ENCODE peak calls at places on chromosomes 13 and 19, in eight cellular contexts. J, V, U, H, L, O, K and Q are unnamed samples.

GRCh38 chr13:37406031-37406430 is 192.5 kb downstream of the POSTN start:
- DNase-seq in J (no peak), V (no peak), U (no peak), H (no peak), L (no peak), O (no peak), K (no peak), Q (no peak)

GRCh38 chr19:54325194-54325621 is 12.2 kb upstream of the LILRA5 start:
- DNase-seq in J (peak), V (peak), U (no peak), H (peak), L (peak), O (peak), K (no peak), Q (no peak)

GRCh38 chr13:29936051-29936813 is 85.8 kb upstream of the UBL3 start:
- DNase-seq in J (no peak), V (no peak), U (no peak), H (no peak), L (no peak), O (no peak), K (no peak), Q (no peak)

GRCh38 chr19:15288146-15288963 is 44.0 kb downstream of the BRD4 start:
- DNase-seq in J (no peak), V (no peak), U (no peak), H (no peak), L (no peak), O (no peak), K (no peak), Q (no peak)

GRCh38 chr19:55082023-55082851 is 6.6 kb downstream of the EPS8L1 start:
- DNase-seq in J (no peak), V (peak), U (peak), H (no peak), L (no peak), O (peak), K (peak), Q (no peak)

GRCh38 chr19:35608250-35608649 is 4.3 kb upstream of the HAUS5 start:
- DNase-seq in J (no peak), V (no peak), U (no peak), H (no peak), L (no peak), O (no peak), K (no peak), Q (no peak)

GRCh38 chr19:22422220-22422619 is at the start of gene ZNF98:
- DNase-seq in J (no peak), V (peak), U (no peak), H (no peak), L (peak), O (no peak), K (no peak), Q (no peak)

GRCh38 chr19:48501446-48501960 is 10.1 kb downstream of the LMTK3 start:
- DNase-seq in J (peak), V (peak), U (peak), H (peak), L (no peak), O (peak), K (no peak), Q (no peak)

GRCh38 chr19:31533114-31533513 is 183.9 kb upstream of the TSHZ3 start:
- DNase-seq in J (no peak), V (no peak), U (no peak), H (no peak), L (no peak), O (no peak), K (no peak), Q (no peak)

GRCh38 chr19:17803264-17803896 is 8.4 kb downstream of the B3GNT3 start:
- DNase-seq in J (no peak), V (no peak), U (no peak), H (no peak), L (no peak), O (no peak), K (no peak), Q (no peak)

GRCh38 chr19:31451686-31452325 is 102.6 kb upstream of the TSHZ3 start:
- DNase-seq in J (no peak), V (no peak), U (no peak), H (no peak), L (no peak), O (no peak), K (no peak), Q (no peak)

GRCh38 chr19:14381689-14382474 is 638 bp downstream of the ADGRE5 start:
- DNase-seq in J (peak), V (no peak), U (no peak), H (no peak), L (no peak), O (no peak), K (no peak), Q (peak)

GRCh38 chr19:10412257-10412977 is 7.9 kb upstream of the PDE4A start:
- DNase-seq in J (no peak), V (no peak), U (no peak), H (no peak), L (no peak), O (no peak), K (no peak), Q (peak)

GRCh38 chr19:19461306-19461670 is 54.1 kb downstream of the TSSK6 start:
- DNase-seq in J (no peak), V (peak), U (no peak), H (no peak), L (no peak), O (no peak), K (no peak), Q (no peak)

GRCh38 chr13:70173236-70173959 is 65.1 kb upstream of the KLHL1 start:
- DNase-seq in J (no peak), V (no peak), U (no peak), H (peak), L (no peak), O (no peak), K (no peak), Q (no peak)

GRCh38 chr13:34044660-34045080 is 226.7 kb downstream of the RFC3 start:
- DNase-seq in J (no peak), V (no peak), U (no peak), H (no peak), L (peak), O (no peak), K (no peak), Q (no peak)

GRCh38 chr13:72504026-72504925 is 223.2 kb downstream of the MZT1 start:
- DNase-seq in J (no peak), V (no peak), U (no peak), H (no peak), L (no peak), O (no peak), K (no peak), Q (no peak)

GRCh38 chr19:3426433-3426832 is 53.9 kb downstream of the SMIM24 start:
- DNase-seq in J (no peak), V (no peak), U (no peak), H (no peak), L (no peak), O (no peak), K (no peak), Q (no peak)

GRCh38 chr19:49749771-49750170 is 13.3 kb downstream of the TSKS start:
- DNase-seq in J (no peak), V (no peak), U (no peak), H (no peak), L (no peak), O (no peak), K (no peak), Q (no peak)

GRCh38 chr19:33621811-33622504 is at the start of gene CHST8:
- DNase-seq in J (no peak), V (peak), U (peak), H (peak), L (no peak), O (peak), K (no peak), Q (no peak)

GRCh38 chr19:29681422-29682235 is 16.4 kb downstream of the PLEKHF1 start:
- DNase-seq in J (no peak), V (no peak), U (no peak), H (no peak), L (no peak), O (no peak), K (no peak), Q (no peak)

GRCh38 chr13:27442797-27443196 is 7.6 kb downstream of the MTIF3 start:
- DNase-seq in J (no peak), V (no peak), U (no peak), H (no peak), L (no peak), O (no peak), K (no peak), Q (no peak)

GRCh38 chr13:110448230-110448629 is 113.3 kb downstream of the RAB20 start:
- DNase-seq in J (no peak), V (peak), U (peak), H (no peak), L (no peak), O (no peak), K (no peak), Q (no peak)

GRCh38 chr13:49314344-49314882 is 66.7 kb downstream of the CDADC1 start:
- DNase-seq in J (no peak), V (no peak), U (no peak), H (no peak), L (no peak), O (no peak), K (no peak), Q (no peak)

GRCh38 chr19:34254552-34255432 is at the start of gene GARRE1:
- DNase-seq in J (peak), V (peak), U (peak), H (peak), L (no peak), O (peak), K (no peak), Q (peak)

GRCh38 chr13:74248477-74248876 is 114.3 kb upstream of the KLF12 start:
- DNase-seq in J (no peak), V (no peak), U (no peak), H (no peak), L (no peak), O (no peak), K (no peak), Q (no peak)

GRCh38 chr19:13143135-13143534 is 7.0 kb downstream of the STX10 start:
- DNase-seq in J (no peak), V (no peak), U (no peak), H (no peak), L (no peak), O (no peak), K (no peak), Q (no peak)

GRCh38 chr13:111213964-111214726 is 99.0 kb downstream of the ARHGEF7 start:
- DNase-seq in J (no peak), V (no peak), U (no peak), H (peak), L (no peak), O (no peak), K (no peak), Q (no peak)

GRCh38 chr13:111326621-111326965 is 6.2 kb downstream of the TEX29 start:
- DNase-seq in J (no peak), V (no peak), U (peak), H (no peak), L (no peak), O (no peak), K (no peak), Q (no peak)

GRCh38 chr19:18951721-18952281 is 10.8 kb upstream of the HOMER3 start:
- DNase-seq in J (no peak), V (peak), U (no peak), H (no peak), L (no peak), O (no peak), K (no peak), Q (no peak)

GRCh38 chr19:21022996-21023395 is 2.5 kb downstream of the ZNF430 start:
- DNase-seq in J (no peak), V (no peak), U (no peak), H (no peak), L (peak), O (no peak), K (peak), Q (no peak)

GRCh38 chr13:112059457-112060317 is 7.3 kb upstream of the SOX1 start:
- DNase-seq in J (no peak), V (no peak), U (no peak), H (no peak), L (no peak), O (no peak), K (no peak), Q (no peak)

GRCh38 chr13:29582171-29582570 is 13.3 kb downstream of the SLC7A1 start:
- DNase-seq in J (no peak), V (no peak), U (no peak), H (no peak), L (no peak), O (no peak), K (no peak), Q (no peak)

GRCh38 chr19:2089001-2089711 is 7.0 kb downstream of the MOB3A start:
- DNase-seq in J (no peak), V (peak), U (peak), H (no peak), L (no peak), O (no peak), K (no peak), Q (no peak)

GRCh38 chr19:30927705-30928104 is 421.5 kb downstream of the TSHZ3 start:
- DNase-seq in J (no peak), V (no peak), U (no peak), H (no peak), L (no peak), O (no peak), K (no peak), Q (no peak)

GRCh38 chr19:54172413-54172763 is 572 bp downstream of the TMC4 start:
- DNase-seq in J (no peak), V (no peak), U (no peak), H (no peak), L (no peak), O (no peak), K (no peak), Q (peak)

GRCh38 chr13:113927661-113928581 is 46.0 kb downstream of the C13orf46 start:
- DNase-seq in J (no peak), V (no peak), U (peak), H (no peak), L (peak), O (peak), K (no peak), Q (peak)

GRCh38 chr19:5358173-5358800 is 17.7 kb upstream of the PTPRS start:
- DNase-seq in J (no peak), V (peak), U (no peak), H (no peak), L (no peak), O (no peak), K (no peak), Q (no peak)

GRCh38 chr19:1163283-1163933 is 10.7 kb downstream of the SBNO2 start:
- DNase-seq in J (no peak), V (no peak), U (no peak), H (no peak), L (no peak), O (no peak), K (no peak), Q (peak)